ENCODE peak calls at places on chromosomes 16 and 17, in four cellular contexts. One of them, this sample, is unnamed.

GRCh38 chr17:46942441-46943217 is 19.7 kb downstream of the GOSR2 start:
- DNase-seq in EL: peak
- DNase-seq in AG04450: peak
- DNase-seq in activated CD4-positive, alpha-beta T cell treated with anti-CD3 and anti-CD28 coated beads, Interleukin-2, amount 50 U/mL, for 1 hour: peak
- DNase-seq in this sample: peak

GRCh38 chr17:14699569-14700190 is 398.8 kb downstream of the HS3ST3B1 start:
- DNase-seq in EL: no peak
- DNase-seq in AG04450: no peak
- DNase-seq in activated CD4-positive, alpha-beta T cell treated with anti-CD3 and anti-CD28 coated beads, Interleukin-2, amount 50 U/mL, for 1 hour: no peak
- DNase-seq in this sample: no peak

GRCh38 chr17:63474174-63474913 is 2.5 kb upstream of the ACE start:
- DNase-seq in EL: no peak
- DNase-seq in AG04450: no peak
- DNase-seq in activated CD4-positive, alpha-beta T cell treated with anti-CD3 and anti-CD28 coated beads, Interleukin-2, amount 50 U/mL, for 1 hour: no peak
- DNase-seq in this sample: no peak

GRCh38 chr16:873243-873661 is 72.7 kb upstream of the GNG13 start:
- DNase-seq in EL: no peak
- DNase-seq in AG04450: no peak
- DNase-seq in activated CD4-positive, alpha-beta T cell treated with anti-CD3 and anti-CD28 coated beads, Interleukin-2, amount 50 U/mL, for 1 hour: no peak
- DNase-seq in this sample: no peak

GRCh38 chr16:787261-787966 is 767 bp downstream of the RPUSD1 start:
- DNase-seq in EL: no peak
- DNase-seq in AG04450: no peak
- DNase-seq in activated CD4-positive, alpha-beta T cell treated with anti-CD3 and anti-CD28 coated beads, Interleukin-2, amount 50 U/mL, for 1 hour: no peak
- DNase-seq in this sample: no peak

GRCh38 chr17:5128905-5129535 is 13.2 kb downstream of the USP6 start:
- DNase-seq in EL: no peak
- DNase-seq in AG04450: no peak
- DNase-seq in activated CD4-positive, alpha-beta T cell treated with anti-CD3 and anti-CD28 coated beads, Interleukin-2, amount 50 U/mL, for 1 hour: no peak
- DNase-seq in this sample: no peak

GRCh38 chr17:40854175-40854814 is 12.7 kb downstream of the KRT12 start:
- DNase-seq in EL: peak
- DNase-seq in AG04450: peak
- DNase-seq in activated CD4-positive, alpha-beta T cell treated with anti-CD3 and anti-CD28 coated beads, Interleukin-2, amount 50 U/mL, for 1 hour: no peak
- DNase-seq in this sample: no peak

GRCh38 chr17:78027121-78027520 is 68.6 kb downstream of the TNRC6C start:
- DNase-seq in EL: no peak
- DNase-seq in AG04450: no peak
- DNase-seq in activated CD4-positive, alpha-beta T cell treated with anti-CD3 and anti-CD28 coated beads, Interleukin-2, amount 50 U/mL, for 1 hour: no peak
- DNase-seq in this sample: no peak

GRCh38 chr16:58010886-58011285 is 9.7 kb downstream of the USB1 start:
- DNase-seq in EL: peak
- DNase-seq in AG04450: no peak
- DNase-seq in activated CD4-positive, alpha-beta T cell treated with anti-CD3 and anti-CD28 coated beads, Interleukin-2, amount 50 U/mL, for 1 hour: no peak
- DNase-seq in this sample: no peak

GRCh38 chr16:66423177-66423576 is 3.9 kb upstream of the BEAN1 start:
- DNase-seq in EL: no peak
- DNase-seq in AG04450: no peak
- DNase-seq in activated CD4-positive, alpha-beta T cell treated with anti-CD3 and anti-CD28 coated beads, Interleukin-2, amount 50 U/mL, for 1 hour: no peak
- DNase-seq in this sample: no peak

GRCh38 chr17:70604854-70605253 is 435.5 kb downstream of the KCNJ2 start:
- DNase-seq in EL: no peak
- DNase-seq in AG04450: no peak
- DNase-seq in activated CD4-positive, alpha-beta T cell treated with anti-CD3 and anti-CD28 coated beads, Interleukin-2, amount 50 U/mL, for 1 hour: no peak
- DNase-seq in this sample: no peak

GRCh38 chr16:49469930-49470451 is 96.4 kb downstream of the C16orf78 start:
- DNase-seq in EL: no peak
- DNase-seq in AG04450: no peak
- DNase-seq in activated CD4-positive, alpha-beta T cell treated with anti-CD3 and anti-CD28 coated beads, Interleukin-2, amount 50 U/mL, for 1 hour: no peak
- DNase-seq in this sample: no peak

GRCh38 chr17:62792122-62792800 is 15.9 kb downstream of the MARCHF10 start:
- DNase-seq in EL: peak
- DNase-seq in AG04450: peak
- DNase-seq in activated CD4-positive, alpha-beta T cell treated with anti-CD3 and anti-CD28 coated beads, Interleukin-2, amount 50 U/mL, for 1 hour: no peak
- DNase-seq in this sample: no peak

GRCh38 chr16:66900721-66901441 is 17.8 kb downstream of the CDH16 start:
- DNase-seq in EL: no peak
- DNase-seq in AG04450: no peak
- DNase-seq in activated CD4-positive, alpha-beta T cell treated with anti-CD3 and anti-CD28 coated beads, Interleukin-2, amount 50 U/mL, for 1 hour: no peak
- DNase-seq in this sample: no peak

GRCh38 chr16:29649560-29650494 is 13.2 kb upstream of the SPN start:
- DNase-seq in EL: no peak
- DNase-seq in AG04450: no peak
- DNase-seq in activated CD4-positive, alpha-beta T cell treated with anti-CD3 and anti-CD28 coated beads, Interleukin-2, amount 50 U/mL, for 1 hour: no peak
- DNase-seq in this sample: no peak

GRCh38 chr16:48158296-48158695 is 2.5 kb upstream of the ABCC12 start:
- DNase-seq in EL: peak
- DNase-seq in AG04450: peak
- DNase-seq in activated CD4-positive, alpha-beta T cell treated with anti-CD3 and anti-CD28 coated beads, Interleukin-2, amount 50 U/mL, for 1 hour: no peak
- DNase-seq in this sample: no peak

GRCh38 chr17:57918017-57918895 is 37.0 kb downstream of the CUEDC1 start:
- DNase-seq in EL: peak
- DNase-seq in AG04450: no peak
- DNase-seq in activated CD4-positive, alpha-beta T cell treated with anti-CD3 and anti-CD28 coated beads, Interleukin-2, amount 50 U/mL, for 1 hour: no peak
- DNase-seq in this sample: no peak

GRCh38 chr16:66143422-66143821 is 223.1 kb upstream of the CDH5 start:
- DNase-seq in EL: no peak
- DNase-seq in AG04450: no peak
- DNase-seq in activated CD4-positive, alpha-beta T cell treated with anti-CD3 and anti-CD28 coated beads, Interleukin-2, amount 50 U/mL, for 1 hour: no peak
- DNase-seq in this sample: no peak

GRCh38 chr17:77851921-77852320 is 106.6 kb upstream of the TNRC6C start:
- DNase-seq in EL: no peak
- DNase-seq in AG04450: no peak
- DNase-seq in activated CD4-positive, alpha-beta T cell treated with anti-CD3 and anti-CD28 coated beads, Interleukin-2, amount 50 U/mL, for 1 hour: no peak
- DNase-seq in this sample: no peak

GRCh38 chr16:68719993-68720489 is 17.1 kb upstream of the CDH1 start:
- DNase-seq in EL: no peak
- DNase-seq in AG04450: no peak
- DNase-seq in activated CD4-positive, alpha-beta T cell treated with anti-CD3 and anti-CD28 coated beads, Interleukin-2, amount 50 U/mL, for 1 hour: no peak
- DNase-seq in this sample: no peak

GRCh38 chr17:13646969-13647368 is 45.2 kb upstream of the HS3ST3A1 start:
- DNase-seq in EL: no peak
- DNase-seq in AG04450: no peak
- DNase-seq in activated CD4-positive, alpha-beta T cell treated with anti-CD3 and anti-CD28 coated beads, Interleukin-2, amount 50 U/mL, for 1 hour: no peak
- DNase-seq in this sample: no peak